ENCODE peak calls at places on chromosome 5, in four cellular contexts. X is Calu3; V is stimulated activated CD4-positive, alpha-beta T cell treated with anti-CD3 and anti-CD28 coated beads, Interleukin-4, amount 100 ng/mL, for 1 hour; T is non-pigmented ciliary epithelial cell. U is an unnamed sample.

GRCh38 chr5:131171276-131171815 is 602 bp downstream of the LYRM7 start:
- DNase-seq in X (peak; percentile 15), V (no peak), T (no peak), U (no peak)

GRCh38 chr5:143182901-143183820 is 220.3 kb downstream of the NR3C1 start:
- DNase-seq in X (no peak), V (peak; percentile 57), T (peak; percentile 17), U (no peak)

GRCh38 chr5:39867923-39868322 is 443.1 kb upstream of the DAB2 start:
- DNase-seq in X (no peak), V (no peak), T (no peak), U (no peak)

GRCh38 chr5:107864793-107865192 is 194.1 kb upstream of the EFNA5 start:
- DNase-seq in X (no peak), V (no peak), T (no peak), U (no peak)

GRCh38 chr5:1077491-1078020 is 34.3 kb downstream of the SLC12A7 start:
- DNase-seq in X (no peak), V (no peak), T (no peak), U (no peak)

GRCh38 chr5:120454094-120454798 is 9.9 kb upstream of the PRR16 start:
- DNase-seq in X (no peak), V (no peak), T (no peak), U (no peak)

GRCh38 chr5:138849439-138849838 is 25.7 kb downstream of the LRRTM2 start:
- DNase-seq in X (no peak), V (no peak), T (no peak), U (no peak)

GRCh38 chr5:172860520-172861443 is 26.7 kb downstream of the ERGIC1 start:
- DNase-seq in X (no peak), V (no peak), T (no peak), U (no peak)

GRCh38 chr5:176884571-176884890 is 14.6 kb downstream of the HK3 start:
- DNase-seq in X (no peak), V (no peak), T (no peak), U (no peak)

GRCh38 chr5:139974661-139975060 is 68.4 kb downstream of the NRG2 start:
- DNase-seq in X (no peak), V (no peak), T (no peak), U (no peak)

GRCh38 chr5:44821164-44821563 is 12.4 kb downstream of the MRPS30 start:
- DNase-seq in X (no peak), V (no peak), T (no peak), U (no peak)

GRCh38 chr5:149333711-149334443 is 11.4 kb upstream of the GRPEL2 start:
- DNase-seq in X (no peak), V (no peak), T (no peak), U (no peak)